ENCODE peak calls at places on chromosomes 12 and 14, in five cellular contexts. C, R, V, K and W are unnamed samples.

GRCh38 chr14:97390031-97390729 is 593.0 kb downstream of the VRK1 start:
- DNase-seq in C (no peak), R (no peak), V (no peak), K (no peak), W (no peak)

GRCh38 chr12:89862511-89863331 is 154.1 kb upstream of the ATP2B1 start:
- DNase-seq in C (no peak), R (no peak), K (peak), V (no peak), W (peak)

GRCh38 chr14:37622231-37622923 is 26.9 kb downstream of the TTC6 start:
- DNase-seq in R (peak), K (no peak), V (peak), C (no peak), W (peak)

GRCh38 chr14:77111021-77111420 is 13.0 kb downstream of the CIPC start:
- DNase-seq in R (no peak), C (no peak), K (no peak), V (peak), W (no peak)

GRCh38 chr14:88825078-88825458 is 617 bp downstream of the TTC8 start:
- DNase-seq in R (no peak), K (no peak), C (no peak), V (peak), W (no peak)

GRCh38 chr12:77152623-77153193 is 87.3 kb upstream of the E2F7 start:
- DNase-seq in C (no peak), K (no peak), R (peak), V (peak), W (no peak)

GRCh38 chr12:47812797-47813490 is 6.8 kb downstream of the HDAC7 start:
- DNase-seq in R (peak), C (peak), V (peak), K (peak), W (peak)

GRCh38 chr12:67414011-67414715 is 145.0 kb downstream of the CAND1 start:
- DNase-seq in V (no peak), C (no peak), R (no peak), K (no peak), W (no peak)

GRCh38 chr12:122841544-122842321 is 6.5 kb downstream of the HIP1R start:
- DNase-seq in R (peak), K (no peak), C (no peak), V (no peak), W (no peak)

GRCh38 chr14:71266994-71267636 is 359.9 kb downstream of the PCNX1 start:
- DNase-seq in R (peak), C (no peak), V (peak), K (peak), W (peak)

GRCh38 chr12:29317556-29318363 is 63.2 kb downstream of the ERGIC2 start:
- DNase-seq in V (peak), K (peak), C (no peak), R (peak), W (peak)

GRCh38 chr12:77401062-77401461 is 335.7 kb upstream of the E2F7 start:
- DNase-seq in R (no peak), K (no peak), C (no peak), V (no peak), W (no peak)

GRCh38 chr12:131592972-131593371 is 117.9 kb upstream of the SFSWAP start:
- DNase-seq in K (peak), C (no peak), R (no peak), V (no peak), W (peak)

GRCh38 chr12:106918746-106919145 is 37.0 kb upstream of the TMEM263 start:
- DNase-seq in R (peak), K (no peak), V (peak), C (no peak), W (no peak)

GRCh38 chr14:70317969-70318634 is 41.4 kb downstream of the COX16 start:
- DNase-seq in R (peak), V (peak), C (peak), K (peak), W (peak)

GRCh38 chr14:63777024-63777423 is 49.2 kb upstream of the SGPP1 start:
- DNase-seq in C (no peak), R (peak), K (no peak), V (peak), W (no peak)

GRCh38 chr14:36281309-36281708 is 39.1 kb downstream of the MBIP start:
- DNase-seq in K (no peak), C (no peak), R (no peak), V (peak), W (no peak)

GRCh38 chr14:49634547-49635334 is at the start of gene DNAAF2:
- DNase-seq in R (peak), K (peak), C (peak), V (peak), W (peak)

GRCh38 chr14:97977711-97978261 is 1180.6 kb downstream of the VRK1 start:
- DNase-seq in K (no peak), V (peak), R (no peak), C (peak), W (no peak)

GRCh38 chr14:99687284-99688209 is 3.4 kb downstream of the CYP46A1 start:
- DNase-seq in K (no peak), C (no peak), V (no peak), R (no peak), W (no peak)

GRCh38 chr14:92039720-92040430 is at the start of gene TRIP11:
- DNase-seq in R (peak), K (peak), V (peak), C (peak), W (peak)

GRCh38 chr14:92041203-92041602 is 1.3 kb upstream of the TRIP11 start:
- DNase-seq in V (no peak), C (peak), K (no peak), R (no peak), W (no peak)

GRCh38 chr14:92037989-92038388 is 1.9 kb downstream of the TRIP11 start:
- DNase-seq in R (no peak), V (peak), C (no peak), K (no peak), W (no peak)

GRCh38 chr14:92039073-92039719 is 663 bp downstream of the TRIP11 start:
- DNase-seq in V (peak), C (no peak), K (peak), R (peak), W (peak)

DNA sequence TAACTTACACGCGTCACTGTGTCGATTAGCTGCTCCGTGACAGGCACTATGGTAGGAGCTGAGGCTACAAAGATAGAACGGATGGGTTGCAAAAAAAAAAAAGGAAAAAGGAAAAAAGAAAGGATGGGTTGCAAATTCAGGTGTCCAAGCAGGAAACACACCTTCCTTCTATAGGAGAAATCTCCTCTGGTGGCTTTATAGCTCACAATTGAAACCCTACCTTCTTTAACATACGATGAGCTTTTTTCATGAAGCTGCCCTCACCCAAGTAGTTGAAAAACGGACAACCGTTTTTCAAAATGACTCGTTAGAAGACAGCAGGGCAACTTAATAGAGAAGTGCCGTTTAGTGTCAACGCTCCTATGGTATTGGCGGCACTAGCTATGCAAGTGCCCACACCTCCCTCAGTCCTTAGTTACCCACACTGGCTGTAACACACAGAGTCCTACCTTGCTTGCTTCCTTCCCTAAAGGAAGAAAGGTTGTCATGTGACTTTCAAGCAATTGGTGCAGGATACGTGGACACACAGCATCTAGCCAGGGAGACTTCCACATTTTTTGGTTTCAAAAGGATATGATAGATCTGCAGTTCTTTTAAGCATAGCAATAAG is 677 bp upstream of the TRIP11 start:
- DNase-seq in R (peak), K (peak), V (peak), C (peak), W (peak)
- TF ChIP-seq CTCF in R (no peak), K (no peak), V (no peak), C (no peak), W (no peak)

DNA sequence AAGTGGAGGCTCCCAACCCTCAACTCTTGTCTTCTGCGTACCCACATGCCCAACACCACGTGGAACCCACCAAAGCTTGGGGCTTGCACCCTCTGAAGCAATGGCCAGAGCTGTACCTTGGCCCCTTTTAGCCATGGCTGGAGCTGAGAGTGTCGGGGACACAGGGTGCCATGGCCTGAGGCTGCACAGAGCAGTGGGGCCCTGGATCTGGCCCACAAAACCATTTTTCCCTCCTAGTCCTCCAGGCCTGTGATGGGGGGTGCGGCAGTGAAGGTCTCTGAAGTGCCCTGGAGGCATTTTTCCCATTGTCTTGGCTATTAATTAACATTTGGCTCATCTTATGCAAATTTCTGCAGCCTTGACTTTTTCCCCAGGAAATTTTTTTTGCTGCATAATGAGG is 18.8 kb upstream of the ASPG start:
- DNase-seq in R (no peak), V (no peak), C (no peak), K (no peak), W (no peak)
- TF ChIP-seq CTCF in R (no peak), V (no peak), C (no peak), K (no peak), W (no peak)

GRCh38 chr14:52792097-52792415 is 649 bp upstream of the GNPNAT1 start:
- DNase-seq in V (no peak), K (no peak), R (no peak), C (no peak), W (no peak)

GRCh38 chr14:52790011-52790755 is 1.2 kb downstream of the GNPNAT1 start:
- DNase-seq in V (no peak), C (no peak), K (no peak), R (no peak), W (peak)

GRCh38 chr14:52793061-52793460 is 1.7 kb upstream of the GNPNAT1 start:
- DNase-seq in V (no peak), C (no peak), R (no peak), K (no peak), W (no peak)

GRCh38 chr14:52790756-52791203 is 627 bp downstream of the GNPNAT1 start:
- DNase-seq in V (no peak), K (peak), C (no peak), R (no peak), W (no peak)

GRCh38 chr14:52791204-52792096 is at the start of gene GNPNAT1:
- DNase-seq in K (peak), C (peak), R (peak), V (peak), W (peak)
- TF ChIP-seq CTCF in K (no peak), C (no peak), R (no peak), V (no peak), W (no peak)

GRCh38 chr12:1591029-1591428 is 3.4 kb downstream of the FBXL14 start:
- DNase-seq in C (no peak), V (peak), R (no peak), K (no peak), W (no peak)
- TF ChIP-seq CTCF in C (no peak), V (peak), R (peak), K (no peak), W (no peak)

GRCh38 chr12:4277205-4277543 is 3.6 kb downstream of the CCND2 start:
- DNase-seq in K (no peak), R (no peak), C (no peak), V (no peak), W (no peak)
- TF ChIP-seq CTCF in K (no peak), R (no peak), C (no peak), V (no peak), W (no peak)

GRCh38 chr12:52181757-52182156 is 10.1 kb downstream of the KRT80 start:
- DNase-seq in K (no peak), V (peak), R (peak), C (no peak), W (no peak)

GRCh38 chr12:52183971-52184370 is 7.8 kb downstream of the KRT80 start:
- DNase-seq in V (no peak), R (no peak), C (no peak), K (no peak), W (no peak)

GRCh38 chr12:52182456-52182855 is 9.4 kb downstream of the KRT80 start:
- DNase-seq in V (no peak), R (no peak), C (no peak), K (no peak), W (no peak)

GRCh38 chr12:52183544-52183910 is 8.3 kb downstream of the KRT80 start:
- DNase-seq in K (no peak), R (no peak), V (no peak), C (no peak), W (no peak)

GRCh38 chr12:52182898-52183543 is 8.8 kb downstream of the KRT80 start:
- DNase-seq in V (no peak), K (no peak), R (no peak), C (no peak), W (no peak)
- TF ChIP-seq CTCF in V (no peak), K (no peak), R (no peak), C (no peak), W (no peak)

DNA sequence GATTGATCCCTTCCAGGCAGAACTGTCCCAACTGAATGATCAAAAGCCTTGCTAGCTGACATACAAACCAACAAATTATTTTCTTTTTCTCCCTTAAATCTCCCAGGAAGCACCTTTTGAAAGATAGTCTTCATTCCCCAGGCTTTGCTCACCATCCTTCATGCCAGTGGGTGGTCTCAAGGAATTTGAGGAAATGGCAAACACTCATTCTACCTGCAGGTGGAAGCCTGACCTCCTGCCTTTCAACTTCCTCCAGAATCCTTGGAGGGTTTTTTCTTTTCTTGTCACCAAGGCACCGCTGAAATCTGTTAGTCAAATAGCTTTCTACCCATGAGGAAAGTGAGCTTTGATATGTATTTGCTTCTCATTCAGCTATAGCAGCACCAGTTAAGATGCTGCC is 128.5 kb downstream of the WIF1 start:
- DNase-seq in V (no peak), R (no peak), C (no peak), K (no peak), W (no peak)
- TF ChIP-seq CTCF in V (no peak), R (no peak), C (no peak), K (no peak), W (no peak)

DNA sequence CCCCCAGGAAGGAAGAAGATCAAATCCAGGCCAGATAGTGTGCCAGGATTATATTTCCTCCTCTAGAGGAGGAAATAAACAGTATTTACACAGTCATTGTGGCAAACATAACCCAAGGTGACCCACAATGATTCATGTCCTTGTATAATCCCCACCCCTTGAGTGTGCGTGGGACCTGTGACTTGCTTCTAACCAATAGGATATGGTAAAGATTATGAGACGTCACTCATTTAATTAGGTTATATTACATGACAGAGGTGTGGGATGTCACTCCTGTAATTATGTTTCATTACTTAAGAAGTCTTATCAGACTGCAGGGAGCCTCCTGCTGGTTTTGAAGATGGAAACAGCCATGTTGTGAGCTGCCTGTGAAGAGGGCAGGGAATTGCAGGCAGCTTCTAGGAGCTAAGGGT is 12.2 kb upstream of the CATSPERB start:
- DNase-seq in R (no peak), K (no peak), C (peak), V (no peak), W (no peak)
- TF ChIP-seq CTCF in R (no peak), K (no peak), C (no peak), V (no peak), W (no peak)